ENCODE peak calls at places on chromosomes 1 and 21, in seven cellular contexts. R is mammary epithelial cell, H is IMR-90, M is neural progenitor cell, J is fibroblast of lung, W is neuronal stem cell, I is GM23248. K is an unnamed sample.

GRCh38 chr1:111139234-111139955 is 498 bp downstream of the DRAM2 start:
- DNase-seq in H (peak; percentile 58), R (peak; percentile 66), W (peak; percentile 65), I (peak; percentile 77), J (peak; percentile 61), M (peak; percentile 81), K (peak; percentile 44)

GRCh38 chr1:156840186-156840585 is 18.7 kb downstream of the INSRR start:
- DNase-seq in W (no peak), J (no peak), M (no peak), R (no peak), H (no peak), I (no peak), K (no peak)

GRCh38 chr1:89790592-89790991 is 30.2 kb upstream of the LRRC8D start:
- DNase-seq in M (no peak), I (peak; percentile 54), R (no peak), W (no peak), J (no peak), H (no peak), K (no peak)

GRCh38 chr1:18607289-18607760 is 23.3 kb upstream of the PAX7 start:
- DNase-seq in W (no peak), R (no peak), H (no peak), J (no peak), M (no peak), I (no peak), K (no peak)

GRCh38 chr1:207817778-207818751 is 66.2 kb downstream of the CD46 start:
- DNase-seq in M (no peak), R (no peak), J (no peak), I (no peak), H (no peak), W (no peak), K (no peak)

GRCh38 chr1:205048382-205048781 is 5.4 kb downstream of the CNTN2 start:
- DNase-seq in W (no peak), J (no peak), M (no peak), H (no peak), R (no peak), I (no peak), K (no peak)

GRCh38 chr1:14516974-14517812 is 81.3 kb upstream of the KAZN start:
- DNase-seq in I (peak; percentile 97), R (peak; percentile 78), M (no peak), J (peak; percentile 84), W (no peak), H (peak; percentile 92), K (no peak)

GRCh38 chr1:77281491-77282186 is at the start of gene AK5:
- DNase-seq in R (peak; percentile 43), I (peak; percentile 83), J (peak; percentile 44), W (peak; percentile 67), H (peak; percentile 48), M (peak; percentile 86), K (peak; percentile 33)

GRCh38 chr1:212218065-212218464 is 67.1 kb upstream of the PPP2R5A start:
- DNase-seq in W (no peak), H (no peak), J (no peak), M (no peak), I (no peak), R (no peak), K (no peak)

GRCh38 chr1:21911205-21912001 is 25.7 kb downstream of the HSPG2 start:
- DNase-seq in H (no peak), I (peak; percentile 82), W (no peak), J (peak; percentile 59), R (no peak), M (no peak), K (no peak)

GRCh38 chr21:39077816-39078215 is 105.4 kb downstream of the PSMG1 start:
- DNase-seq in I (no peak), M (no peak), J (no peak), H (no peak), R (no peak), W (no peak), K (no peak)

GRCh38 chr1:159781992-159782391 is 1.2 kb downstream of the DUSP23 start:
- DNase-seq in H (no peak), J (no peak), R (no peak), I (no peak), W (no peak), M (no peak), K (no peak)

GRCh38 chr1:1183833-1184775 is 10.4 kb downstream of the TTLL10 start:
- DNase-seq in M (no peak), W (no peak), I (no peak), H (no peak), R (no peak), J (no peak), K (no peak)

GRCh38 chr1:147771216-147772125 is 11.1 kb upstream of the GJA5 start:
- DNase-seq in W (no peak), J (no peak), R (peak; percentile 72), I (peak; percentile 77), M (no peak), H (peak; percentile 5), K (no peak)

GRCh38 chr1:17434016-17434415 is 5.5 kb downstream of the RCC2 start:
- DNase-seq in W (no peak), R (no peak), H (no peak), I (no peak), J (no peak), M (no peak), K (peak; percentile 63)

GRCh38 chr1:196115641-196116040 is 492.6 kb downstream of the KCNT2 start:
- DNase-seq in R (peak; percentile 19), W (no peak), I (peak; percentile 91), H (peak; percentile 70), J (peak; percentile 81), M (peak; percentile 20), K (no peak)

GRCh38 chr1:221829327-221830011 is 87.6 kb upstream of the DUSP10 start:
- DNase-seq in J (peak; percentile 82), I (peak; percentile 94), R (peak; percentile 96), W (no peak), M (no peak), H (peak; percentile 97), K (no peak)

GRCh38 chr21:34198232-34199120 is 125.1 kb downstream of the MRPS6 start:
- DNase-seq in I (no peak), R (no peak), J (no peak), W (no peak), H (no peak), M (no peak), K (no peak)

GRCh38 chr1:153678519-153679336 is at the start of gene NPR1:
- DNase-seq in M (peak; percentile 49), J (peak; percentile 34), W (no peak), R (peak; percentile 31), I (peak; percentile 74), H (no peak), K (no peak)

GRCh38 chr1:16980473-16981268 is at the start of gene MFAP2:
- DNase-seq in R (peak; percentile 9), W (no peak), M (peak; percentile 72), H (no peak), J (no peak), I (peak; percentile 80), K (no peak)

GRCh38 chr1:235597867-235598553 is 51.6 kb downstream of the GNG4 start:
- DNase-seq in I (peak; percentile 75), M (peak; percentile 27), R (peak; percentile 32), J (peak; percentile 57), W (no peak), H (peak; percentile 62), K (peak; percentile 32)

GRCh38 chr1:197737916-197738315 is 37.4 kb downstream of the DENND1B start:
- DNase-seq in H (no peak), R (no peak), W (no peak), M (no peak), J (no peak), I (no peak), K (no peak)

GRCh38 chr1:196558424-196558823 is 49.8 kb downstream of the KCNT2 start:
- DNase-seq in H (peak; percentile 69), W (no peak), I (peak; percentile 88), J (peak; percentile 84), R (peak; percentile 14), M (no peak), K (no peak)

GRCh38 chr21:42424848-42425602 is 21.3 kb downstream of the UBASH3A start:
- DNase-seq in I (no peak), W (no peak), M (no peak), H (no peak), R (no peak), J (no peak), K (no peak)

GRCh38 chr1:90211101-90211500 is 216.2 kb downstream of the ZNF326 start:
- DNase-seq in R (no peak), M (no peak), W (no peak), J (no peak), H (no peak), I (no peak), K (no peak)

GRCh38 chr1:17979815-17980214 is 127.8 kb upstream of the IGSF21 start:
- DNase-seq in H (no peak), J (no peak), I (no peak), W (no peak), R (no peak), M (no peak), K (no peak)

GRCh38 chr1:116986531-116987255 is 14.9 kb upstream of the CD101 start:
- DNase-seq in R (no peak), J (no peak), I (no peak), H (no peak), W (no peak), M (peak; percentile 7), K (no peak)

GRCh38 chr1:62358974-62359373 is 39.7 kb upstream of the KANK4 start:
- DNase-seq in H (no peak), J (no peak), I (no peak), W (no peak), R (peak; percentile 26), M (no peak), K (no peak)

GRCh38 chr1:242673652-242674051 is 149.2 kb upstream of the PLD5 start:
- DNase-seq in H (no peak), J (no peak), R (no peak), M (no peak), W (no peak), I (no peak), K (no peak)

GRCh38 chr1:206556748-206557635 is 49.7 kb downstream of the RASSF5 start:
- DNase-seq in J (peak; percentile 21), H (peak; percentile 38), R (peak; percentile 36), W (peak; percentile 48), I (peak; percentile 71), M (peak; percentile 83), K (peak; percentile 59)
- H3K9ac ChIP-seq in J (no peak overlapping the region), H (no peak overlapping the region), R (no peak overlapping the region), W (peak overlapping the region; percentile 36), I (peak overlapping the region; percentile 43), M (no peak overlapping the region), K (peak overlapping the region; percentile 58)

GRCh38 chr21:43904316-43904925 is 39.4 kb downstream of the AGPAT3 start:
- DNase-seq in R (no peak), I (no peak), M (no peak), J (no peak), W (no peak), H (no peak), K (no peak)
- H3K9ac ChIP-seq in R (no peak overlapping the region), I (no peak overlapping the region), M (no peak overlapping the region), J (no peak overlapping the region), W (no peak overlapping the region), H (no peak overlapping the region), K (no peak overlapping the region)

GRCh38 chr1:45876000-45876399 is 72.6 kb downstream of the MAST2 start:
- DNase-seq in R (no peak), H (no peak), J (no peak), M (no peak), I (peak; percentile 6), W (no peak), K (no peak)
- H3K9ac ChIP-seq in R (no peak overlapping the region), H (no peak overlapping the region), J (no peak overlapping the region), M (no peak overlapping the region), I (no peak overlapping the region), W (no peak overlapping the region), K (no peak overlapping the region)

DNA sequence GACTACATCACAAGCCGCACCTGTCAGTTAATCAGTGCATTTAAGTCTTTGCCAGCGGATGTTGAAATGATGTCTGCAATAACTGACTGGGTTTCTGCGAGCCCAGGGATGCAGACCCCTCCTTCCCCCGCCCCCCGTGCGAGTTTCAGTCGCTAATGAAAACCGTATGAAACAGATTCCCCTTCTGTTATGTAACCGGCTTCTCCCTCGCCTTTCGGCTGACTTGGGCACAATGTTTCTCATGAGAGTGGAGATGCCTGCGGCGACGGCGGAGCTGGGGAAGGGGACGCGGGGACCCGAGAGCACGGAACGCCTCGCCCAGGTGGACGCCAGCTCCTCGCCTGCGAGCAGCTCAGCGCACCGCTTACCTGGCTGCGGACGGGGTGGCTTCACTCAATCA is 741 bp downstream of the KCNJ6 start:
- DNase-seq in I (no peak), H (no peak), M (peak; percentile 36), J (no peak), R (peak; percentile 8), W (no peak), K (no peak)
- H3K9ac ChIP-seq in I (no peak overlapping the region), H (no peak overlapping the region), M (no peak overlapping the region), J (peak overlapping the region; percentile 62), R (no peak overlapping the region), W (peak overlapping the region; percentile 57), K (peak overlapping the region; percentile 65)

K was measured in NT2/D1.